ENCODE peak calls at places on chromosomes 7 and 10, in six cellular contexts. One of them, this sample, is unnamed.
A peak's percentile ranks its signal among the peaks of the same experiment; 100 is the strongest.

GRCh38 chr7:48168159-48168558 is 3.1 kb upstream of the ABCA13 start:
- DNase-seq in A549: peak; percentile 18
- DNase-seq in psoas muscle: no peak
- DNase-seq in cardiac muscle cell: no peak
- DNase-seq in H9: no peak
- DNase-seq in upper lobe of right lung: no peak
- DNase-seq in this sample: peak; percentile 73

GRCh38 chr7:74283858-74284447 is 5.3 kb upstream of the CLIP2 start:
- DNase-seq in A549: no peak
- DNase-seq in psoas muscle: no peak
- DNase-seq in cardiac muscle cell: no peak
- DNase-seq in H9: no peak
- DNase-seq in upper lobe of right lung: no peak
- DNase-seq in this sample: no peak

GRCh38 chr7:69349291-69349690 is 249.0 kb upstream of the AUTS2 start:
- DNase-seq in A549: no peak
- DNase-seq in psoas muscle: no peak
- DNase-seq in cardiac muscle cell: peak; percentile 57
- DNase-seq in H9: peak; percentile 27
- DNase-seq in upper lobe of right lung: no peak
- DNase-seq in this sample: no peak

GRCh38 chr10:3516626-3517255 is 268.3 kb downstream of the KLF6 start:
- DNase-seq in A549: no peak
- DNase-seq in psoas muscle: no peak
- DNase-seq in cardiac muscle cell: no peak
- DNase-seq in H9: no peak
- DNase-seq in upper lobe of right lung: no peak
- DNase-seq in this sample: no peak

GRCh38 chr10:6766061-6766460 is 186.0 kb upstream of the PRKCQ start:
- DNase-seq in A549: no peak
- DNase-seq in psoas muscle: no peak
- DNase-seq in cardiac muscle cell: no peak
- DNase-seq in H9: no peak
- DNase-seq in upper lobe of right lung: no peak
- DNase-seq in this sample: no peak

GRCh38 chr7:151083071-151083823 is at the start of gene TMUB1:
- DNase-seq in A549: peak; percentile 64
- DNase-seq in psoas muscle: peak; percentile 86
- DNase-seq in cardiac muscle cell: peak; percentile 83
- DNase-seq in H9: peak; percentile 70
- DNase-seq in upper lobe of right lung: peak; percentile 92
- DNase-seq in this sample: no peak

GRCh38 chr10:73859441-73860049 is 14.8 kb downstream of the CAMK2G start:
- DNase-seq in A549: no peak
- DNase-seq in psoas muscle: no peak
- DNase-seq in cardiac muscle cell: no peak
- DNase-seq in H9: no peak
- DNase-seq in upper lobe of right lung: no peak
- DNase-seq in this sample: no peak

GRCh38 chr10:12214763-12215218 is 18.8 kb downstream of the CDC123 start:
- DNase-seq in A549: peak; percentile 50
- DNase-seq in psoas muscle: no peak
- DNase-seq in cardiac muscle cell: peak; percentile 68
- DNase-seq in H9: no peak
- DNase-seq in upper lobe of right lung: no peak
- DNase-seq in this sample: no peak

GRCh38 chr7:112132123-112132694 is 74.0 kb downstream of the DOCK4 start:
- DNase-seq in A549: no peak
- DNase-seq in psoas muscle: no peak
- DNase-seq in cardiac muscle cell: no peak
- DNase-seq in H9: no peak
- DNase-seq in upper lobe of right lung: no peak
- DNase-seq in this sample: no peak

GRCh38 chr10:43045631-43046287 is 31.1 kb upstream of the RET start:
- DNase-seq in A549: no peak
- DNase-seq in psoas muscle: no peak
- DNase-seq in cardiac muscle cell: no peak
- DNase-seq in H9: peak; percentile 20
- DNase-seq in upper lobe of right lung: peak; percentile 49
- DNase-seq in this sample: no peak

GRCh38 chr10:110600487-110601101 is 33.1 kb downstream of the SMC3 start:
- DNase-seq in A549: peak; percentile 82
- DNase-seq in psoas muscle: no peak
- DNase-seq in cardiac muscle cell: peak; percentile 70
- DNase-seq in H9: peak; percentile 45
- DNase-seq in upper lobe of right lung: no peak
- DNase-seq in this sample: no peak

GRCh38 chr10:69056129-69056528 is 31.8 kb upstream of the SRGN start:
- DNase-seq in A549: no peak
- DNase-seq in psoas muscle: no peak
- DNase-seq in cardiac muscle cell: no peak
- DNase-seq in H9: no peak
- DNase-seq in upper lobe of right lung: peak; percentile 79
- DNase-seq in this sample: no peak

GRCh38 chr10:60535427-60535826 is 145.8 kb upstream of the ANK3 start:
- DNase-seq in A549: no peak
- DNase-seq in psoas muscle: no peak
- DNase-seq in cardiac muscle cell: no peak
- DNase-seq in H9: no peak
- DNase-seq in upper lobe of right lung: no peak
- DNase-seq in this sample: no peak

GRCh38 chr7:73811760-73812168 is 19.0 kb upstream of the CLDN4 start:
- DNase-seq in A549: peak; percentile 72
- DNase-seq in psoas muscle: peak; percentile 78
- DNase-seq in cardiac muscle cell: peak; percentile 86
- DNase-seq in H9: peak; percentile 89
- DNase-seq in upper lobe of right lung: peak; percentile 91
- DNase-seq in this sample: no peak

GRCh38 chr10:15725603-15726002 is 5.9 kb upstream of the ITGA8 start:
- DNase-seq in A549: peak; percentile 53
- DNase-seq in psoas muscle: no peak
- DNase-seq in cardiac muscle cell: peak; percentile 74
- DNase-seq in H9: no peak
- DNase-seq in upper lobe of right lung: no peak
- DNase-seq in this sample: no peak

GRCh38 chr7:98703916-98704315 is 86.8 kb downstream of the NPTX2 start:
- DNase-seq in A549: no peak
- DNase-seq in psoas muscle: no peak
- DNase-seq in cardiac muscle cell: no peak
- DNase-seq in H9: no peak
- DNase-seq in upper lobe of right lung: no peak
- DNase-seq in this sample: no peak

GRCh38 chr10:21496285-21497176 is 29.0 kb downstream of the SKIDA1 start:
- DNase-seq in A549: peak; percentile 78
- DNase-seq in psoas muscle: peak; percentile 70
- DNase-seq in cardiac muscle cell: peak; percentile 77
- DNase-seq in H9: peak; percentile 62
- DNase-seq in upper lobe of right lung: peak; percentile 80
- DNase-seq in this sample: no peak

GRCh38 chr7:30842542-30843451 is 68.9 kb upstream of the AQP1 start:
- DNase-seq in A549: no peak
- DNase-seq in psoas muscle: no peak
- DNase-seq in cardiac muscle cell: no peak
- DNase-seq in H9: no peak
- DNase-seq in upper lobe of right lung: peak; percentile 85
- DNase-seq in this sample: no peak
- H3K27ac ChIP-seq in A549: no peak overlapping the region
- H3K27ac ChIP-seq in psoas muscle: no peak overlapping the region
- H3K27ac ChIP-seq in cardiac muscle cell: no peak overlapping the region
- H3K27ac ChIP-seq in H9: no peak overlapping the region
- H3K27ac ChIP-seq in upper lobe of right lung: peak overlapping the region; percentile 71
- H3K27ac ChIP-seq in this sample: no peak overlapping the region

GRCh38 chr7:43295429-43295828 is 183.0 kb downstream of the HECW1 start:
- DNase-seq in A549: no peak
- DNase-seq in psoas muscle: no peak
- DNase-seq in cardiac muscle cell: no peak
- DNase-seq in H9: peak; percentile 62
- DNase-seq in upper lobe of right lung: no peak
- DNase-seq in this sample: no peak
- H3K27ac ChIP-seq in A549: no peak overlapping the region
- H3K27ac ChIP-seq in psoas muscle: no peak overlapping the region
- H3K27ac ChIP-seq in cardiac muscle cell: no peak overlapping the region
- H3K27ac ChIP-seq in H9: no peak overlapping the region
- H3K27ac ChIP-seq in upper lobe of right lung: no peak overlapping the region
- H3K27ac ChIP-seq in this sample: no peak overlapping the region

GRCh38 chr10:127892743-127893142 is at the start of gene CLRN3:
- DNase-seq in A549: no peak
- DNase-seq in psoas muscle: no peak
- DNase-seq in cardiac muscle cell: no peak
- DNase-seq in H9: no peak
- DNase-seq in upper lobe of right lung: no peak
- DNase-seq in this sample: no peak
- H3K27ac ChIP-seq in A549: no peak within 1 kb of the TSS
- H3K27ac ChIP-seq in psoas muscle: no peak within 1 kb of the TSS
- H3K27ac ChIP-seq in cardiac muscle cell: no peak within 1 kb of the TSS
- H3K27ac ChIP-seq in H9: no peak within 1 kb of the TSS
- H3K27ac ChIP-seq in upper lobe of right lung: no peak within 1 kb of the TSS
- H3K27ac ChIP-seq in this sample: no peak within 1 kb of the TSS

GRCh38 chr7:134714791-134715190 is 64.6 kb upstream of the CALD1 start:
- DNase-seq in A549: no peak
- DNase-seq in psoas muscle: no peak
- DNase-seq in cardiac muscle cell: no peak
- DNase-seq in H9: no peak
- DNase-seq in upper lobe of right lung: no peak
- DNase-seq in this sample: no peak
- H3K27ac ChIP-seq in A549: no peak overlapping the region
- H3K27ac ChIP-seq in psoas muscle: no peak overlapping the region
- H3K27ac ChIP-seq in cardiac muscle cell: no peak overlapping the region
- H3K27ac ChIP-seq in H9: no peak overlapping the region
- H3K27ac ChIP-seq in upper lobe of right lung: no peak overlapping the region
- H3K27ac ChIP-seq in this sample: no peak overlapping the region

GRCh38 chr7:157853789-157854065 is 516.9 kb downstream of the DNAJB6 start:
- DNase-seq in A549: no peak
- DNase-seq in psoas muscle: no peak
- DNase-seq in cardiac muscle cell: no peak
- DNase-seq in H9: no peak
- DNase-seq in upper lobe of right lung: no peak
- DNase-seq in this sample: no peak

GRCh38 chr7:157855452-157856213 is 518.8 kb downstream of the DNAJB6 start:
- DNase-seq in A549: no peak
- DNase-seq in psoas muscle: peak; percentile 53
- DNase-seq in cardiac muscle cell: no peak
- DNase-seq in H9: no peak
- DNase-seq in upper lobe of right lung: no peak
- DNase-seq in this sample: no peak

GRCh38 chr7:157854066-157854891 is 517.5 kb downstream of the DNAJB6 start:
- DNase-seq in A549: no peak
- DNase-seq in psoas muscle: peak; percentile 88
- DNase-seq in cardiac muscle cell: no peak
- DNase-seq in H9: no peak
- DNase-seq in upper lobe of right lung: peak; percentile 93
- DNase-seq in this sample: no peak

GRCh38 chr7:157853076-157853788 is 516.4 kb downstream of the DNAJB6 start:
- DNase-seq in A549: no peak
- DNase-seq in psoas muscle: peak; percentile 36
- DNase-seq in cardiac muscle cell: no peak
- DNase-seq in H9: no peak
- DNase-seq in upper lobe of right lung: no peak
- DNase-seq in this sample: no peak

DNA sequence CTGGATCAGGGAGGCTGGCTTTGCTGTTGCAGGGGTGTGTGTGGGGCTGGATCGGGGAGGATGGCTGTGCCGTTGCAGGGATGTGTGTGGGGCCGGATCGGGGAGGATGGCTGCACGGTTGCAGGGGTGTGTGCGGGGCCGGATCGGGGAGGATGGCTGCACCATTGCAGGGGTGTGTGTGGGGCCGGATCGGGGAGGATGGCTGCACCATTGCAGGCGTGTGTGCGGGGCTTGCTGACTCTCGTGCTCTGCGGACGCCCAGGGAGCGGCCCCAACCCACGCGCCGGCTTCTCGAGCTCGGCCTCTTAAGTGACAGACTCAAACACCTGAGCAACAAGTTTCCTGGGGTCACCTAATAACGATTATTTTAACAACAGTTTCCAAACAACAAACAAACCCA is 518.2 kb downstream of the DNAJB6 start:
- DNase-seq in A549: no peak
- DNase-seq in psoas muscle: peak; percentile 21
- DNase-seq in cardiac muscle cell: no peak
- DNase-seq in H9: no peak
- DNase-seq in upper lobe of right lung: no peak
- DNase-seq in this sample: no peak
- H3K27ac ChIP-seq in A549: no peak overlapping the region
- H3K27ac ChIP-seq in psoas muscle: no peak overlapping the region
- H3K27ac ChIP-seq in cardiac muscle cell: no peak overlapping the region
- H3K27ac ChIP-seq in H9: no peak overlapping the region
- H3K27ac ChIP-seq in upper lobe of right lung: no peak overlapping the region
- H3K27ac ChIP-seq in this sample: no peak overlapping the region

DNA sequence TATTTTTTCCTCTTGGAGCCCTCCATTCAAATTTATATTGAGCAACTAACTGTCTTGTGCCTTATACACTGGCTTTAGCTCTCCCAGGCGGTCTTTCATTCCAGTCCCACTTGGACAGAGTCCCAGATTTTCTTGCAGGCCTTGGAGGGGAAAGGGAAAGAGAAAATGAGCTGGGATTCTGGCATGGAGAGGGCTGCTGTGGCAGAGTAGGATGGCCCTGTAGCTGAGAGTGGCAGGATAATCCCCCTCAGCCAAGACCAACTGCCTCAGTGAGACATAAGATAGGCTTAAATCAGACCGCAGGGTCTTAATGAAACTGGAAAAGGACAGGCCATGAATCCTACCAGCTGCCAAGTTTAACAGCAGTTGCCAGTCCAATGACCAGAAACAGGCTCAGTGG is 60.3 kb downstream of the DNAJB9 start:
- DNase-seq in A549: no peak
- DNase-seq in psoas muscle: no peak
- DNase-seq in cardiac muscle cell: no peak
- DNase-seq in H9: no peak
- DNase-seq in upper lobe of right lung: no peak
- DNase-seq in this sample: no peak
- H3K27ac ChIP-seq in A549: no peak overlapping the region
- H3K27ac ChIP-seq in psoas muscle: no peak overlapping the region
- H3K27ac ChIP-seq in cardiac muscle cell: no peak overlapping the region
- H3K27ac ChIP-seq in H9: no peak overlapping the region
- H3K27ac ChIP-seq in upper lobe of right lung: no peak overlapping the region
- H3K27ac ChIP-seq in this sample: no peak overlapping the region

GRCh38 chr7:146709628-146710027 is 593.0 kb downstream of the CNTNAP2 start:
- DNase-seq in A549: no peak
- DNase-seq in psoas muscle: no peak
- DNase-seq in cardiac muscle cell: no peak
- DNase-seq in H9: no peak
- DNase-seq in upper lobe of right lung: no peak
- DNase-seq in this sample: no peak

DNA sequence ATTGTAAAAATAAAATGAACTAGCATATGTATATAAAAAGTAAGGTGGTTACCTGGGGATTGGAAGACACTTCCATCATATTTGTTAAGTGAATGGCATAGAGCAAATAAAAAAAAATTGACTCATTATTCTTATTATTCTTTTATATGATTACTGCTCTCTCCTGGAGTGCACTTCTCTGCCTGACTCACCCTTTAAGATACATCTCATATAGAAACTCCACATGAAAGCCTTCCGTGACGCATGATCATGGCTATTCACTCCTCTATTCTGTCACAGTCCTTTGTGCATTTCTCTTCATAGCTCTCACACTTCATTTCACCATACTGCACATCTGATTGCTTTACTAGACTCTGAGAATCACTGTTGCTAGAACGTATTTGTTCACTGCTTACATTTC is 597.3 kb downstream of the CNTNAP2 start:
- DNase-seq in A549: no peak
- DNase-seq in psoas muscle: no peak
- DNase-seq in cardiac muscle cell: no peak
- DNase-seq in H9: no peak
- DNase-seq in upper lobe of right lung: no peak
- DNase-seq in this sample: no peak
- H3K27ac ChIP-seq in A549: no peak overlapping the region
- H3K27ac ChIP-seq in psoas muscle: no peak overlapping the region
- H3K27ac ChIP-seq in cardiac muscle cell: no peak overlapping the region
- H3K27ac ChIP-seq in H9: no peak overlapping the region
- H3K27ac ChIP-seq in upper lobe of right lung: no peak overlapping the region
- H3K27ac ChIP-seq in this sample: no peak overlapping the region

GRCh38 chr10:70130878-70131559 is 1.6 kb downstream of the AIFM2 start:
- DNase-seq in A549: peak; percentile 62
- DNase-seq in psoas muscle: peak; percentile 71
- DNase-seq in cardiac muscle cell: no peak
- DNase-seq in H9: no peak
- DNase-seq in upper lobe of right lung: peak; percentile 64
- DNase-seq in this sample: no peak
- H3K27ac ChIP-seq in A549: peak overlapping the region; percentile 92
- H3K27ac ChIP-seq in psoas muscle: peak overlapping the region; percentile 85
- H3K27ac ChIP-seq in cardiac muscle cell: no peak overlapping the region
- H3K27ac ChIP-seq in H9: no peak overlapping the region
- H3K27ac ChIP-seq in upper lobe of right lung: peak overlapping the region; percentile 82
- H3K27ac ChIP-seq in this sample: peak overlapping the region; percentile 81

This sample was measured in epithelial cell of prostate.